ENCODE peak calls at places on chromosomes 1 and 21, in ten cellular contexts. M is NCI-H774; P is T follicular helper cell; H is T1000; D is spleen; U is amniotic stem cell; G is WTC11; N is stomach; S is activated T-cell treated with anti-CD3 and anti-CD28 coated beads, Interleukin-2, amount 50 U/mL, for 4 hours; L is T-helper 1 cell. I is an unnamed sample.

GRCh38 chr1:227370463-227371254 is 52.4 kb upstream of the CDC42BPA start:
- DNase-seq in M (no peak), P (no peak), H (no peak), D (no peak), U (no peak), G (no peak), N (no peak), S (no peak), L (no peak), I (no peak)

GRCh38 chr1:16101618-16102017 is 28.2 kb upstream of the FAM131C start:
- DNase-seq in M (no peak), P (no peak), H (no peak), D (no peak), U (no peak), G (no peak), N (no peak), S (no peak), L (no peak), I (no peak)

GRCh38 chr1:101288491-101288944 is 51.7 kb downstream of the S1PR1 start:
- DNase-seq in M (peak), P (peak), H (peak), D (no peak), U (peak), G (peak), N (peak), S (peak), L (peak), I (peak)

GRCh38 chr21:33123396-33124120 is 53.6 kb downstream of the OLIG1 start:
- DNase-seq in M (no peak), P (no peak), H (no peak), D (no peak), U (no peak), G (no peak), N (no peak), S (no peak), L (no peak), I (no peak)

GRCh38 chr1:51217101-51217500 is 19.0 kb upstream of the RNF11 start:
- DNase-seq in M (no peak), P (no peak), H (no peak), D (no peak), U (no peak), G (no peak), N (no peak), S (no peak), L (no peak), I (no peak)

GRCh38 chr1:112929979-112930378 is 26.0 kb downstream of the SLC16A1 start:
- DNase-seq in M (no peak), P (no peak), H (no peak), D (no peak), U (no peak), G (no peak), N (no peak), S (no peak), L (no peak), I (no peak)

GRCh38 chr1:201294876-201295275 is 11.6 kb downstream of the PKP1 start:
- DNase-seq in M (no peak), P (no peak), H (no peak), D (no peak), U (no peak), G (no peak), N (no peak), S (no peak), L (no peak), I (no peak)

GRCh38 chr1:234975122-234975940 is 153.3 kb downstream of the TOMM20 start:
- DNase-seq in M (peak), P (no peak), H (peak), D (no peak), U (no peak), G (no peak), N (no peak), S (no peak), L (no peak), I (no peak)

GRCh38 chr1:227764019-227764391 is 28.8 kb downstream of the SNAP47 start:
- DNase-seq in M (no peak), P (no peak), H (peak), D (no peak), U (peak), G (no peak), N (no peak), S (no peak), L (no peak), I (no peak)

GRCh38 chr1:54549181-54549924 is 1.3 kb downstream of the ACOT11 start:
- DNase-seq in M (no peak), P (no peak), H (no peak), D (no peak), U (no peak), G (no peak), N (no peak), S (no peak), L (no peak), I (no peak)

GRCh38 chr1:184387871-184388670 is 1.2 kb downstream of the C1orf21 start:
- DNase-seq in M (no peak), P (no peak), H (peak), D (peak), U (peak), G (no peak), N (peak), S (no peak), L (no peak), I (peak)

GRCh38 chr1:97379387-97380075 is 541.3 kb downstream of the DPYD start:
- DNase-seq in M (no peak), P (no peak), H (no peak), D (no peak), U (no peak), G (no peak), N (no peak), S (no peak), L (no peak), I (no peak)

GRCh38 chr1:66607458-66607857 is 73.5 kb downstream of the SGIP1 start:
- DNase-seq in M (no peak), P (no peak), H (no peak), D (no peak), U (no peak), G (peak), N (no peak), S (no peak), L (no peak), I (no peak)

GRCh38 chr1:1137256-1138045 is 21.6 kb upstream of the C1orf159 start:
- DNase-seq in M (no peak), P (peak), H (no peak), D (peak), U (no peak), G (no peak), N (peak), S (peak), L (peak), I (no peak)

GRCh38 chr1:108829498-108829916 is 27.4 kb downstream of the AKNAD1 start:
- DNase-seq in M (peak), P (no peak), H (no peak), D (no peak), U (no peak), G (no peak), N (no peak), S (no peak), L (no peak), I (peak)

GRCh38 chr1:20729990-20730689 is 2.4 kb downstream of the SH2D5 start:
- DNase-seq in M (no peak), P (no peak), H (no peak), D (no peak), U (no peak), G (no peak), N (no peak), S (no peak), L (no peak), I (no peak)

GRCh38 chr1:171995573-171995972 is 154.3 kb downstream of the DNM3 start:
- DNase-seq in M (no peak), P (no peak), H (no peak), D (no peak), U (no peak), G (no peak), N (no peak), S (no peak), L (no peak), I (no peak)

GRCh38 chr1:67429528-67430357 is 459 bp downstream of the SERBP1 start:
- DNase-seq in M (peak), P (peak), H (no peak), D (peak), U (no peak), G (no peak), N (peak), S (peak), L (peak), I (peak)

GRCh38 chr1:17010601-17011438 is 908 bp downstream of the ATP13A2 start:
- DNase-seq in M (no peak), P (no peak), H (no peak), D (peak), U (no peak), G (no peak), N (peak), S (no peak), L (no peak), I (peak)

GRCh38 chr1:39576016-39576657 is 453 bp downstream of the PABPC4 start:
- DNase-seq in M (peak), P (no peak), H (peak), D (peak), U (no peak), G (peak), N (peak), S (peak), L (peak), I (no peak)

GRCh38 chr1:207999274-207999915 is 88.5 kb upstream of the CD34 start:
- DNase-seq in M (no peak), P (no peak), H (no peak), D (no peak), U (no peak), G (no peak), N (no peak), S (no peak), L (no peak), I (no peak)

GRCh38 chr1:9018372-9018771 is 7.9 kb downstream of the SLC2A7 start:
- DNase-seq in M (no peak), P (no peak), H (no peak), D (no peak), U (no peak), G (no peak), N (no peak), S (no peak), L (no peak), I (peak)

GRCh38 chr1:215888159-215888558 is 321.1 kb downstream of the KCTD3 start:
- DNase-seq in M (peak), P (no peak), H (no peak), D (no peak), U (no peak), G (no peak), N (no peak), S (no peak), L (no peak), I (no peak)

GRCh38 chr21:15651172-15651571 is 78.6 kb upstream of the USP25 start:
- DNase-seq in M (no peak), P (no peak), H (no peak), D (no peak), U (no peak), G (no peak), N (no peak), S (no peak), L (no peak), I (no peak)

GRCh38 chr1:41464886-41465285 is 19.6 kb downstream of the EDN2 start:
- DNase-seq in M (peak), P (no peak), H (no peak), D (no peak), U (no peak), G (no peak), N (no peak), S (no peak), L (no peak), I (no peak)